ENCODE peak calls at places on chromosomes 5 and 9, in seven cellular contexts. F is CD8-positive, alpha-beta T cell; W is sigmoid colon; J is MM.1S; R is Peyer's patch; K is cardiac muscle cell; L is A673. P is an unnamed sample.

GRCh38 chr9:133731876-133732321 is 6.3 kb downstream of the SARDH start:
- DNase-seq in F (no peak), R (peak; percentile 40), J (no peak), L (peak; percentile 84), W (no peak), K (peak; percentile 61), P (no peak)

GRCh38 chr9:72977670-72978069 is 24.8 kb upstream of the ALDH1A1 start:
- DNase-seq in F (no peak), R (no peak), J (no peak), L (peak; percentile 62), K (no peak), W (no peak), P (no peak)

GRCh38 chr9:95494022-95494415 is 22.8 kb downstream of the PTCH1 start:
- DNase-seq in L (no peak), K (no peak), R (peak; percentile 56), F (no peak), J (peak; percentile 87), W (no peak), P (no peak)

GRCh38 chr5:123087173-123088030 is 1.6 kb upstream of the PRDM6 start:
- DNase-seq in R (no peak), W (no peak), K (no peak), L (no peak), F (no peak), J (no peak), P (no peak)

GRCh38 chr5:150710165-150710564 is 9.3 kb upstream of the RBM22 start:
- DNase-seq in J (no peak), W (no peak), K (peak; percentile 4), F (no peak), L (peak; percentile 18), R (no peak), P (no peak)

GRCh38 chr5:34866989-34867471 is 28.1 kb downstream of the TTC23L start:
- DNase-seq in L (no peak), R (no peak), J (no peak), K (no peak), F (no peak), W (no peak), P (no peak)

GRCh38 chr9:5892456-5893133 is 1.9 kb downstream of the MLANA start:
- DNase-seq in K (no peak), J (no peak), R (no peak), W (no peak), F (no peak), L (peak; percentile 30), P (no peak)

GRCh38 chr5:98905857-98906688 is 22.7 kb downstream of the CHD1 start:
- DNase-seq in W (no peak), J (peak; percentile 57), F (no peak), K (peak; percentile 31), R (no peak), L (peak; percentile 69), P (no peak)

GRCh38 chr5:18102733-18103132 is 468.5 kb downstream of the TAF11L14 start:
- DNase-seq in L (no peak), K (no peak), W (no peak), R (no peak), J (no peak), F (no peak), P (no peak)

GRCh38 chr5:35012796-35013195 is 35.0 kb downstream of the AGXT2 start:
- DNase-seq in R (no peak), W (no peak), J (no peak), K (peak; percentile 82), F (no peak), L (no peak), P (no peak)

GRCh38 chr9:2389404-2389803 is 232.2 kb upstream of the VLDLR start:
- DNase-seq in R (no peak), K (no peak), J (no peak), W (no peak), L (no peak), F (no peak), P (no peak)

GRCh38 chr9:113913426-113914195 is 37.5 kb downstream of the ZNF618 start:
- DNase-seq in K (no peak), R (no peak), L (no peak), J (no peak), W (no peak), F (no peak), P (no peak)

GRCh38 chr5:123261752-123262151 is 161.5 kb downstream of the CEP120 start:
- DNase-seq in K (no peak), W (no peak), L (no peak), F (no peak), J (no peak), R (no peak), P (no peak)

GRCh38 chr9:120913673-120914266 is 12.8 kb downstream of the TRAF1 start:
- DNase-seq in W (no peak), K (peak; percentile 55), J (peak; percentile 14), L (no peak), R (no peak), F (no peak), P (no peak)

DNA sequence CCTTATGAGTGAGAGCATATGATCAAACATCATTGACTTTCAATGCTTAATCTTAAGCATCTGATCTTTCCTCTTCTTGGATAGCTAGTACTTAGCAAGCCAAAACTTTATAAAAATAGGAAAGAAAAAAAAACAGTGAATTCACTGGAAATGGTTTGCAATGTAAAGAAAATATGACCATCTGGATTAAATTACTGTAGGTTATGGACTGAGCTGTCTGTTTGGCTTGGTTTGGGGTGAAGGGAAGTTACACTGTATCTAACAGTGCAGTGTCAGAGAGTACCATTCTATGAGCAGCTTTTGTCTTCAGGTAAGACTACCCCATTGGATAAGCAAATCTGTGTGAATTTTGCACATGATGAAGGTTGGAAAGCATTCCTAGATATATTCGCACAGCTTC is 151.4 kb downstream of the TLE1 start:
- DNase-seq in K (no peak), W (no peak), L (no peak), F (no peak), J (no peak), R (no peak), P (no peak)
- H3K4me1 ChIP-seq in K (no peaks in the 10 kb centered on the region), W (no peaks in the 10 kb centered on the region), L (no peaks in the 10 kb centered on the region), F (no peaks in the 10 kb centered on the region), J (no peaks in the 10 kb centered on the region), R (no peaks in the 10 kb centered on the region), P (no peaks in the 10 kb centered on the region)

GRCh38 chr9:18632624-18633407 is 158.9 kb downstream of the ADAMTSL1 start:
- DNase-seq in F (no peak), K (no peak), J (no peak), R (no peak), W (no peak), L (no peak), P (no peak)
- H3K27ac ChIP-seq in F (no peak overlapping the region), K (no peak overlapping the region), J (no peak overlapping the region), R (no peak overlapping the region), W (peak overlapping the region; percentile 46), L (no peak overlapping the region), P (no peak overlapping the region)

GRCh38 chr9:122221223-122221811 is 7.4 kb downstream of the LHX6 start:
- DNase-seq in L (no peak), F (no peak), K (peak; percentile 24), J (no peak), W (no peak), R (no peak), P (no peak)
- H3K4me1 ChIP-seq in L (peaks cover 5% of the 10 kb centered on the region), F (peaks cover 21% of the 10 kb centered on the region), K (peaks cover 6% of the 10 kb centered on the region), J (no peaks in the 10 kb centered on the region), W (no peaks in the 10 kb centered on the region), R (peaks cover 8% of the 10 kb centered on the region), P (peaks cover 12% of the 10 kb centered on the region)

GRCh38 chr5:172410160-172410559 is 44.2 kb downstream of the SH3PXD2B start:
- DNase-seq in L (no peak), F (no peak), W (no peak), R (no peak), K (no peak), J (no peak), P (no peak)
- H3K27ac ChIP-seq in L (no peak overlapping the region), F (no peak overlapping the region), W (peak overlapping the region; percentile 90), R (no peak overlapping the region), K (no peak overlapping the region), J (no peak overlapping the region), P (no peak overlapping the region)

DNA sequence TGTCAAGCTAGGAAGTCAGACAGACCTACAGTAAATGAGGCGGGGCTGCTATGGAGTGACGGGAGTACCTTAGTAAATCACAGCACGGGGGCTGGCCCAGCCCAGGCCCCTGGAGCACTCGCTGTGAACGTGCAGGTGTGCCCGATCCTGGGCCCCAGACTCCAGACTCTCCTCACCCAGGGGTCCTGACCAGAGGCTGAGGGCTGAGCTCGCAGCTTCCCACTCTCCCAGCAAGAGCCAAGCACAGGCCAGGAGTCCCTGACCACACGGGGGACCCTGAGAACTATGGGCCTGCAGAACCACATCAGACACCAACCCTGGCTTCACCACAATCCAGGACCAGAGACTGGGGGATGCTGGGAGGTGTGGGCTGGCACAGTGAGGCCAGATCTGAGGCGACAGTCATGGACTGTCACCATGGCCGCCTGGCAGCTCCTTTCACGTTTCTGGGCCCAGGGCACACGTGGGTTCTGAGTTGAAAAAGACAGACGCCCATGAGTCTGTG is 73.4 kb downstream of the ADAMTS2 start:
- DNase-seq in R (peak; percentile 40), L (no peak), J (no peak), F (no peak), K (no peak), W (peak; percentile 61), P (no peak)
- H3K4me1 ChIP-seq in R (no peaks in the 10 kb centered on the region), L (no peaks in the 10 kb centered on the region), J (no peaks in the 10 kb centered on the region), F (no peaks in the 10 kb centered on the region), K (no peaks in the 10 kb centered on the region), W (no peaks in the 10 kb centered on the region), P (no peaks in the 10 kb centered on the region)

DNA sequence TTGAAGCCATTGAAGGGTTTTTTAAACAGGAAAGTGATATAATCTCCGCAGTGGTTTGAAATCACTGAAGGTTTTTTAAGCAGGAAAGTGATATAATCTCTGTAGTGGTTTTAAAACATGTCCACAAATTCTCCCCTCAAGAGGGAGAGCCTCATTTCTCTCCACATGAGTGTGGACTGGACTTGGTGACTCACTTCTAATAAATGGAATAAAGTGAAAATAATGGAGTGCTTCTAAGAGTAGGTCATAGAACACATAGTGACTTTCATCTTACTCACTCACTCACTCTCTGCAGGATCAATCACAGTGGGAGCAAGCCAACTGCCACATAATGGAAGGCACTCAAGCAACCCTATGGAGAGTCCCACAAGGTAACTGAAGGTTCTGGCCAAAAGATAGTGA is 12.0 kb downstream of the CTNNAL1 start:
- DNase-seq in R (no peak), K (no peak), W (no peak), L (peak; percentile 31), F (no peak), J (no peak), P (no peak)
- H3K27ac ChIP-seq in R (no peak overlapping the region), K (no peak overlapping the region), W (no peak overlapping the region), L (no peak overlapping the region), F (no peak overlapping the region), J (no peak overlapping the region), P (no peak overlapping the region)

P was measured in iPS DF 6.9.